ENCODE peak calls at places on chromosome 6, in seven cellular contexts. P is cardiac muscle cell, O is HepG2, C is fibroblast of pulmonary artery, T is pancreas, V is adrenal gland, B is GM23338. Q is an unnamed sample.
A peak's percentile ranks its signal among the peaks of the same experiment; 100 is the strongest.

GRCh38 chr6:21824431-21825180 is 231.1 kb downstream of the SOX4 start:
- DNase-seq in B (no peak), V (no peak), T (no peak), C (no peak), O (no peak), P (no peak), Q (no peak)

GRCh38 chr6:40722553-40723258 is 135.5 kb upstream of the LRFN2 start:
- DNase-seq in C (peak; percentile 25), T (no peak), P (no peak), O (peak; percentile 19), V (no peak), B (no peak), Q (peak; percentile 35)

GRCh38 chr6:71488186-71488585 is 199.6 kb downstream of the OGFRL1 start:
- DNase-seq in P (no peak), B (no peak), V (no peak), O (no peak), T (no peak), C (no peak), Q (no peak)

GRCh38 chr6:162726997-162727346 is 594 bp downstream of the PRKN start:
- DNase-seq in P (peak; percentile 22), T (no peak), B (no peak), O (no peak), C (no peak), V (no peak), Q (peak; percentile 35)

GRCh38 chr6:159692303-159693127 is 526 bp downstream of the SOD2 start:
- DNase-seq in C (no peak), B (peak; percentile 51), T (peak; percentile 66), V (peak; percentile 82), O (peak; percentile 41), P (peak; percentile 64), Q (no peak)

GRCh38 chr6:156449569-156449968 is 327.6 kb upstream of the ARID1B start:
- DNase-seq in V (no peak), T (no peak), B (peak; percentile 5), O (no peak), C (no peak), P (no peak), Q (no peak)

GRCh38 chr6:143060806-143061596 is at the start of gene AIG1:
- DNase-seq in B (peak; percentile 73), V (peak; percentile 83), P (no peak), T (no peak), C (no peak), O (no peak), Q (no peak)

GRCh38 chr6:105981002-105981887 is 104.9 kb upstream of the PRDM1 start:
- DNase-seq in C (no peak), O (no peak), P (peak; percentile 29), T (no peak), V (no peak), B (peak; percentile 74), Q (no peak)

GRCh38 chr6:19845271-19846046 is 8.3 kb downstream of the ID4 start:
- DNase-seq in C (no peak), P (no peak), B (no peak), T (no peak), O (no peak), V (no peak), Q (no peak)

GRCh38 chr6:53922571-53922981 is 127.8 kb downstream of the LRRC1 start:
- DNase-seq in P (no peak), B (peak; percentile 49), O (peak; percentile 20), T (no peak), V (no peak), C (no peak), Q (no peak)

GRCh38 chr6:148599967-148600426 is 146.8 kb upstream of the UST start:
- DNase-seq in P (no peak), C (no peak), T (no peak), V (no peak), B (peak; percentile 97), O (peak; percentile 50), Q (no peak)

GRCh38 chr6:168903638-168904345 is 349.9 kb downstream of the THBS2 start:
- DNase-seq in O (no peak), B (no peak), T (no peak), P (no peak), C (no peak), V (no peak), Q (no peak)

GRCh38 chr6:28295326-28295725 is 14.0 kb downstream of the PGBD1 start:
- DNase-seq in P (no peak), O (no peak), B (no peak), C (no peak), T (no peak), V (no peak), Q (no peak)

GRCh38 chr6:36984581-36985383 is 1.2 kb downstream of the MTCH1 start:
- DNase-seq in V (peak; percentile 86), T (peak; percentile 61), C (peak; percentile 77), B (peak; percentile 94), P (peak; percentile 54), O (no peak), Q (peak; percentile 81)

GRCh38 chr6:166361080-166361429 is 18.7 kb upstream of the SFT2D1 start:
- DNase-seq in T (no peak), O (peak; percentile 99), C (peak; percentile 83), V (no peak), B (no peak), P (no peak), Q (no peak)

GRCh38 chr6:11245406-11245990 is 13.0 kb upstream of the NEDD9 start:
- DNase-seq in B (no peak), V (no peak), P (no peak), C (no peak), O (no peak), T (no peak), Q (peak; percentile 47)

GRCh38 chr6:169826697-169827096 is 75.3 kb downstream of the ERMARD start:
- DNase-seq in V (no peak), P (no peak), C (no peak), T (no peak), O (no peak), B (no peak), Q (no peak)

GRCh38 chr6:161101517-161101916 is 109.9 kb downstream of the MAP3K4 start:
- DNase-seq in T (no peak), P (peak; percentile 43), O (no peak), V (no peak), C (peak; percentile 12), B (peak; percentile 31), Q (peak; percentile 8)

GRCh38 chr6:45855642-45856408 is 159.8 kb downstream of the CLIC5 start:
- DNase-seq in C (no peak), P (no peak), V (no peak), T (no peak), B (no peak), O (no peak), Q (no peak)

GRCh38 chr6:32529697-32530429 is at the start of gene HLA-DRB5:
- DNase-seq in O (no peak), C (peak; percentile 1), P (no peak), B (peak; percentile 56), V (peak; percentile 70), T (no peak), Q (peak; percentile 7)

GRCh38 chr6:33828764-33829731 is 25.2 kb upstream of the MLN start:
- DNase-seq in B (no peak), V (no peak), P (peak; percentile 37), O (no peak), C (peak; percentile 38), T (no peak), Q (no peak)

GRCh38 chr6:11978169-11978987 is 33.7 kb upstream of the HIVEP1 start:
- DNase-seq in B (no peak), T (no peak), P (no peak), C (no peak), O (no peak), V (no peak), Q (no peak)

GRCh38 chr6:107153061-107153460 is 37.7 kb upstream of the BEND3 start:
- DNase-seq in P (no peak), T (no peak), O (no peak), B (no peak), C (no peak), V (no peak), Q (no peak)

GRCh38 chr6:20707166-20707485 is 172.9 kb downstream of the CDKAL1 start:
- DNase-seq in C (no peak), O (peak; percentile 52), T (no peak), B (no peak), V (no peak), P (no peak), Q (no peak)

GRCh38 chr6:136051140-136051775 is 198.9 kb downstream of the MTFR2 start:
- DNase-seq in O (no peak), V (peak; percentile 64), B (no peak), P (no peak), C (peak; percentile 88), T (no peak), Q (no peak)

GRCh38 chr6:116060572-116061283 is at the start of gene FRK:
- DNase-seq in V (no peak), C (peak; percentile 41), O (peak; percentile 93), T (peak; percentile 63), P (no peak), B (peak; percentile 49), Q (no peak)
- TF ChIP-seq CTCF in V (peak; percentile 40), C (peak; percentile 34), O (no peak), T (peak; percentile 38), P (peak; percentile 48), B (no peak), Q (peak; percentile 31)

GRCh38 chr6:42224222-42225042 is 6.8 kb upstream of the MRPS10 start:
- DNase-seq in B (no peak), V (no peak), C (peak; percentile 65), P (no peak), O (peak; percentile 48), T (no peak), Q (peak; percentile 82)
- H3K4me3 ChIP-seq in B (no peak overlapping the region), V (no peak overlapping the region), C (no peak overlapping the region), P (no peak overlapping the region), O (no peak overlapping the region), T (no peak overlapping the region), Q (no peak overlapping the region)

DNA sequence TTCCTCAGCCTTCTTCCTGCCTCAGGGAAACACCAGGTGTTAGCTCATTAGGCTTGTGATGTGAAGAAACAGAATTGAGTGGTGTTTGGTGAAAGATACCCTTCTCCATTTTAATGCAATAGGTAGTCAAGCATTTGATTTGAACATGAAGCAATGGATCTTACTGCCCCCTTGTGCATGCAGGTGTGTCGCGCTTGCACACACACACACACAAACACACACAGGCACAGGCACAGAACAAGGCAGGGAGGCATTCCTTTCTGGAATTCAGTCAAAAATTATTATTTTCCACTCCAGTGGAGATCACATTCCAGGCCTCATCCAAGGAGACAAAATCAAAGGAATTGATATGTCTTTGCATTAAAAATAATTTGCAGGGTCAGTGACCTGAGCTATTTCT is 667.0 kb upstream of the MARCKS start:
- DNase-seq in T (no peak), P (no peak), V (no peak), B (peak; percentile 27), O (no peak), C (peak; percentile 18), Q (no peak)
- TF ChIP-seq CTCF in T (no peak), P (peak; percentile 22), V (no peak), B (peak; percentile 64), O (peak; percentile 33), C (peak; percentile 10), Q (no peak)

GRCh38 chr6:134908906-134909516 is 40.9 kb downstream of the ALDH8A1 start:
- DNase-seq in P (no peak), B (no peak), C (peak; percentile 99), V (peak; percentile 94), T (no peak), O (peak; percentile 7), Q (peak; percentile 97)
- H3K4me3 ChIP-seq in P (no peak overlapping the region), B (no peak overlapping the region), C (peak overlapping the region; percentile 24), V (no peak overlapping the region), T (no peak overlapping the region), O (no peak overlapping the region), Q (peak overlapping the region; percentile 12)